ENCODE peak calls at places on chromosomes 16 and 17, in six cellular contexts. B is neural progenitor cell, U is MM.1S, N is GM23248, P is GM23338, Z is SK-N-SH. C is an unnamed sample.

GRCh38 chr16:5412721-5413120 is 315.1 kb upstream of the EEF2KMT start:
- DNase-seq in N (no peak), U (no peak), Z (peak; percentile 50), P (peak; percentile 73), B (peak; percentile 72), C (no peak)

GRCh38 chr17:77235370-77236080 is 94.8 kb downstream of the SEC14L1 start:
- DNase-seq in N (peak; percentile 86), Z (peak; percentile 71), B (no peak), U (peak; percentile 93), P (no peak), C (no peak)

GRCh38 chr16:813204-813915 is 12.8 kb upstream of the GNG13 start:
- DNase-seq in P (peak; percentile 87), U (no peak), B (peak; percentile 86), Z (peak; percentile 92), N (peak; percentile 72), C (peak; percentile 30)

GRCh38 chr17:81345211-81346089 is 49.8 kb upstream of the BAHCC1 start:
- DNase-seq in U (peak; percentile 49), B (peak; percentile 92), Z (peak; percentile 64), N (peak; percentile 98), P (peak; percentile 78), C (peak; percentile 87)

GRCh38 chr16:29710227-29711219 is 31.5 kb downstream of the QPRT start:
- DNase-seq in Z (peak; percentile 61), N (peak; percentile 89), B (peak; percentile 66), P (peak; percentile 82), U (peak; percentile 76), C (peak; percentile 68)

GRCh38 chr17:49372428-49372827 is 10.4 kb upstream of the ZNF652 start:
- DNase-seq in N (no peak), U (no peak), B (no peak), Z (no peak), P (no peak), C (no peak)

GRCh38 chr17:80913928-80914821 is 77.5 kb upstream of the CHMP6 start:
- DNase-seq in N (no peak), P (no peak), B (no peak), Z (no peak), U (no peak), C (no peak)

GRCh38 chr16:2964416-2965223 is 545 bp downstream of the KREMEN2 start:
- DNase-seq in N (peak; percentile 32), U (no peak), P (peak; percentile 95), B (peak; percentile 96), Z (peak; percentile 95), C (peak; percentile 71)

GRCh38 chr17:10754109-10754508 is 24.3 kb upstream of the TMEM220 start:
- DNase-seq in P (peak; percentile 91), B (peak; percentile 76), U (peak; percentile 14), Z (peak; percentile 65), N (peak; percentile 39), C (peak; percentile 52)

GRCh38 chr17:82553210-82553930 is 33.8 kb downstream of the FOXK2 start:
- DNase-seq in Z (no peak), B (no peak), U (no peak), N (no peak), P (peak; percentile 50), C (no peak)

GRCh38 chr17:68182940-68183551 is 64.8 kb upstream of the AMZ2 start:
- DNase-seq in B (no peak), U (no peak), P (peak; percentile 54), Z (no peak), N (no peak), C (peak; percentile 73)

GRCh38 chr17:64580384-64581307 is 73.9 kb downstream of the CEP95 start:
- DNase-seq in B (no peak), U (no peak), P (no peak), N (peak; percentile 31), Z (no peak), C (no peak)

GRCh38 chr16:49600541-49600940 is 226.9 kb downstream of the C16orf78 start:
- DNase-seq in Z (peak; percentile 88), U (no peak), P (no peak), B (no peak), N (no peak), C (no peak)

DNA sequence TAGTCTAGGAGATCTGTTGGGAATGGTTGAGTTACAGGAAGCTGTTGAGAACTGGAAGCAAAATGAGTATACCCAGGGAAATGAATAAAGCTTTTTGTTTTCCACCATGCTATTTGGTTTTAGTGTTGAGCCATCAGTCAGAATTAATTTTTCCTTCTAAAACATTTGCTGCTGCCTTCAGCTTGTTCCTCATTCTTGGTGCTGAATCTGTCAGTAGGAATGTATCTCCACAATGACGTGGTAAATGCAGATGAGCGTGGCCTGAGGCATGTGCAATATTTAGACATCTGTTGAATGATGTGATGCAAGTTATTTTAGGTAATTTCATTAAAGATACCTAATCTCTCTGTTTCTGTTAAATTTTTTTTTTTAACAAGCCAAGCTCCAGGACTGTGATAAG is 10.9 kb downstream of the HAPSTR1 start:
- DNase-seq in P (no peak), U (no peak), N (peak; percentile 94), B (no peak), Z (no peak), C (peak; percentile 22)
- H3F3A ChIP-seq in P (no peaks in the 10 kb centered on the region), U (peaks cover 10% of the 10 kb centered on the region), N (peaks cover 88% of the 10 kb centered on the region), B (peaks cover under 1% of the 10 kb centered on the region), Z (peaks cover 29% of the 10 kb centered on the region), C (no peaks in the 10 kb centered on the region)

GRCh38 chr16:31010539-31010938 is at the start of gene STX1B:
- DNase-seq in U (no peak), N (peak; percentile 59), Z (peak; percentile 100), B (peak; percentile 89), P (peak; percentile 96), C (no peak)

GRCh38 chr16:31010943-31011342 is 505 bp upstream of the STX1B start:
- DNase-seq in P (no peak), U (no peak), N (peak; percentile 28), B (no peak), Z (no peak), C (no peak)

GRCh38 chr16:31016018-31016417 is 5.6 kb upstream of the STX1B start:
- DNase-seq in N (no peak), B (no peak), U (no peak), P (no peak), Z (peak; percentile 46), C (no peak)
- TF ChIP-seq EZH2phosphoT487 in N (no peak), B (no peak), U (no peak), P (no peak), Z (no peak), C (no peak)

DNA sequence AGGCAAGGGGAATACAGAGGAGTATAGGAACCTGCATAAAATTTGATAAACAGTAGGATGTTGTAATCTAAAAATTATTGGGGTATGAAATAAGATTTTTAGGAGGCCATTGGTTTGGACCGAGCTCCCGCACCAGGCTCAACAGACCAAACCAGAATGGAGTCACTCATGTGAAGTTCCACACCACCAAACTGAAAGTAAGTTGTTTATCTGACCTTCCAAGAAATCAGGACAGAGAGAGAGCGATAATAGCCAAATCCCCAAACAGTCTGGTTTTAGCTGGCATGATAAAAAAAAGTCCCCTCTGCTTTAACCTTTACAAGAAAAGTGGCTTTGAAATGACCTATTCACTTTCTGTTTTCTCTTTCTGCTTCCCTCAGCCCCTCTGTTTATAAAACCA is 45.7 kb upstream of the SIAH1 start:
- DNase-seq in B (no peak), N (no peak), P (no peak), Z (no peak), U (no peak), C (no peak)
- H3F3A ChIP-seq in B (no peaks in the 10 kb centered on the region), N (no peaks in the 10 kb centered on the region), P (no peaks in the 10 kb centered on the region), Z (no peaks in the 10 kb centered on the region), U (no peaks in the 10 kb centered on the region), C (no peaks in the 10 kb centered on the region)

DNA sequence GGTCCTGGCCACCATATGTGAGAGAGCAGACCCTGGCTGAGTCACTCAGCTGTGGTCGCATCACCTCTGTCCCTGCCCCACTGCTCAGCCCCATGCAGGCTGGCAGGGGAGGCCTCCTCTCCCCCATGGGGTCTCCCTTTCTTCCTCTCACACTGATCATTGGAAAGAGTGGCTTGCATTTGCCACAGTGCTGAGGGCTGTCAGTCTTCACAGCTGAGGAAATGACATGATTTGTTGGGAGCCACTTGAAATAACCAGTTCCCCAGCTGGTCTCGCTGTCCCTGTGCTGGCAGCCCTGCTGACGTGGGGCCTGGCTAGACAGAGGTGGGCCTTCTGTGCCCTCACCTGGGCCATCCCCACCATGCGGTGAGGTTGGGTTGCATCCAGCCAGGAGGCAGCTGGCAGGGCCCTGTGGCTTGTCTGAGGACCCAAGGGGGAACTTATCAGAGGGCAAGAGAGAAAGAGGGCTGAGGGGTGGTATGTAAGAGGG is 30.1 kb upstream of the MED9 start:
- DNase-seq in Z (no peak), U (no peak), B (no peak), P (no peak), N (no peak), C (no peak)
- TF ChIP-seq EZH2phosphoT487 in Z (no peak), U (no peak), B (no peak), P (no peak), N (no peak), C (no peak)

GRCh38 chr17:45284176-45285140 is 22.6 kb upstream of the SPATA32 start:
- DNase-seq in Z (no peak), N (no peak), B (peak; percentile 40), P (peak; percentile 43), U (peak; percentile 19), C (peak; percentile 32)
- H3F3A ChIP-seq in Z (peaks cover 22% of the 10 kb centered on the region), N (peaks cover 4% of the 10 kb centered on the region), B (no peaks in the 10 kb centered on the region), P (no peaks in the 10 kb centered on the region), U (no peaks in the 10 kb centered on the region), C (no peaks in the 10 kb centered on the region)

GRCh38 chr16:12110361-12111107 is 134.0 kb downstream of the SNX29 start:
- DNase-seq in P (no peak), B (no peak), U (no peak), Z (no peak), N (no peak), C (no peak)

GRCh38 chr16:12111819-12112218 is 135.3 kb downstream of the SNX29 start:
- DNase-seq in B (no peak), N (no peak), U (no peak), P (no peak), Z (no peak), C (no peak)

GRCh38 chr16:12113581-12114375 is 137.2 kb downstream of the SNX29 start:
- DNase-seq in P (no peak), Z (peak; percentile 86), N (peak; percentile 96), U (no peak), B (no peak), C (no peak)

DNA sequence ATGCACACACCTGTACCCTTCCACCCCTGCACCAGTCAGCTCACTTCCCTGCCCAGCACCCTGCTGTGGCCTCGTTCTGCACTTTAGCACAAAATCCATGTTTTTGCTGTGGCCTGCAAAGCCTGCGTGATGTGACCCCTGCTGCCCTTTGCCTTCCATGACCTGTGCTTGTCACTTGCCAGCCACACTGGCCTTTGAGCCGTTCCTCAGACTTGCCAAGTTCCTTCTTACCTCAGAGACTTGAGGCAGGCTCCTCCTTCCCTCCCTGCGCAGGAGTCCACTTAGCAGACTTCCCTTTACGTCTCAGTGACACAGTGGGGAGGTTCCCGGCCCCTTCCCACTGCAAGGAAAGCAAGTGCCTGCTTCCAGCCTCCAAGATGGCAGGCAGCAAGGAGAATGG is 134.7 kb downstream of the SNX29 start:
- DNase-seq in B (no peak), N (no peak), P (no peak), U (no peak), Z (no peak), C (no peak)
- TF ChIP-seq EZH2phosphoT487 in B (no peak), N (no peak), P (no peak), U (no peak), Z (no peak), C (no peak)